ENCODE peak calls at places on chromosomes 6 and 20, in four cellular contexts. V is HepG2, B is A549, X is K562. H is an unnamed sample.

GRCh38 chr6:4466769-4467480 is 309.3 kb upstream of the CDYL start:
- DNase-seq in V (no peak), B (peak; percentile 27), X (no peak), H (no peak)

GRCh38 chr6:16481680-16482079 is 243.3 kb downstream of the GMPR start:
- DNase-seq in X (no peak), B (no peak), V (no peak), H (no peak)

GRCh38 chr6:138293428-138293827 is 75.1 kb upstream of the PBOV1 start:
- DNase-seq in B (no peak), V (no peak), X (no peak), H (no peak)

GRCh38 chr20:4720977-4721349 is 746 bp upstream of the PRND start:
- DNase-seq in X (no peak), B (no peak), V (no peak), H (no peak)

GRCh38 chr6:107419747-107420146 is 39.6 kb downstream of the PDSS2 start:
- DNase-seq in V (no peak), X (no peak), B (peak; percentile 5), H (no peak)

GRCh38 chr6:45900808-45901752 is 114.6 kb downstream of the CLIC5 start:
- DNase-seq in X (no peak), B (no peak), V (no peak), H (peak; percentile 49)

GRCh38 chr20:53782612-53783246 is 189.1 kb upstream of the ZNF217 start:
- DNase-seq in V (no peak), B (no peak), X (no peak), H (no peak)

GRCh38 chr6:63418741-63419140 is 99.0 kb upstream of the LGSN start:
- DNase-seq in B (no peak), X (no peak), V (peak; percentile 74), H (no peak)

GRCh38 chr6:28648035-28648877 is 122.6 kb downstream of the GPX5 start:
- DNase-seq in X (peak; percentile 36), B (peak; percentile 79), V (peak; percentile 81), H (peak; percentile 62)

GRCh38 chr20:47487175-47487917 is 14.3 kb upstream of the NCOA3 start:
- DNase-seq in V (no peak), B (no peak), X (peak; percentile 33), H (no peak)

GRCh38 chr6:6004147-6004995 is 2.4 kb downstream of the NRN1 start:
- DNase-seq in X (no peak), V (no peak), B (no peak), H (peak; percentile 55)

GRCh38 chr6:109816452-109817374 is 125.6 kb downstream of the FIG4 start:
- DNase-seq in V (no peak), X (no peak), B (no peak), H (no peak)

GRCh38 chr6:4401408-4402367 is 266.3 kb upstream of the ECI2 start:
- DNase-seq in X (no peak), V (no peak), B (peak; percentile 59), H (no peak)

GRCh38 chr6:135606392-135606791 is 108.9 kb upstream of the AHI1 start:
- DNase-seq in X (no peak), B (no peak), V (no peak), H (no peak)

GRCh38 chr20:49865559-49865958 is 49.8 kb downstream of the SPATA2 start:
- DNase-seq in X (no peak), V (no peak), B (no peak), H (no peak)

GRCh38 chr6:138028893-138029292 is 78.3 kb downstream of the PERP start:
- DNase-seq in X (no peak), B (no peak), V (no peak), H (no peak)

GRCh38 chr6:43508481-43509141 is 1.5 kb downstream of the LRRC73 start:
- DNase-seq in V (no peak), B (no peak), X (no peak), H (no peak)
- TF ChIP-seq RNF2 in V (no peak), B (no peak), X (no peak), H (no peak)

GRCh38 chr6:84967389-84967788 is 203.0 kb upstream of the TBX18 start:
- DNase-seq in V (peak; percentile 52), X (peak; percentile 32), B (peak; percentile 65), H (peak; percentile 13)
- TF ChIP-seq RNF2 in V (no peak), X (no peak), B (no peak), H (no peak)

GRCh38 chr6:84284428-84285033 is 57.1 kb upstream of the CEP162 start:
- DNase-seq in X (peak; percentile 18), V (peak; percentile 3), B (peak; percentile 30), H (no peak)
- TF ChIP-seq RNF2 in X (no peak), V (no peak), B (no peak), H (no peak)

GRCh38 chr20:297098-297924 is at the start of gene ZCCHC3:
- DNase-seq in X (peak; percentile 71), B (peak; percentile 95), V (peak; percentile 96), H (peak; percentile 88)

GRCh38 chr20:300345-300744 is 3.0 kb downstream of the ZCCHC3 start:
- DNase-seq in X (no peak), B (no peak), V (no peak), H (no peak)

GRCh38 chr20:298755-299391 is 1.5 kb downstream of the ZCCHC3 start:
- DNase-seq in V (no peak), B (no peak), X (no peak), H (no peak)

GRCh38 chr20:295804-296203 is 1.6 kb upstream of the ZCCHC3 start:
- DNase-seq in B (no peak), V (no peak), X (no peak), H (no peak)

GRCh38 chr20:297925-298754 is 770 bp downstream of the ZCCHC3 start:
- DNase-seq in X (peak; percentile 62), V (peak; percentile 35), B (peak; percentile 83), H (peak; percentile 65)
- TF ChIP-seq RNF2 in X (no peak), V (no peak), B (peak; percentile 49), H (no peak)

GRCh38 chr6:98894810-98895209 is 52.9 kb downstream of the FBXL4 start:
- DNase-seq in X (no peak), B (no peak), V (no peak), H (no peak)
- TF ChIP-seq RNF2 in X (no peak), B (no peak), V (no peak), H (no peak)

GRCh38 chr6:169707772-169708171 is 5.8 kb downstream of the C6orf120 start:
- DNase-seq in X (no peak), V (no peak), B (no peak), H (no peak)

GRCh38 chr6:169701218-169701952 is 444 bp downstream of the WDR27 start:
- DNase-seq in B (no peak), X (peak; percentile 29), V (no peak), H (no peak)

GRCh38 chr6:169700296-169700695 is 1.5 kb downstream of the WDR27 start:
- DNase-seq in V (no peak), X (no peak), B (no peak), H (no peak)

GRCh38 chr6:169701953-169702639 is at the start of the genes C6orf120 and WDR27:
- DNase-seq in X (peak; percentile 98), V (peak; percentile 96), B (peak; percentile 94), H (peak; percentile 96)

GRCh38 chr6:169702640-169703246 is 817 bp downstream of the C6orf120 start:
- DNase-seq in B (no peak), X (no peak), V (peak; percentile 36), H (no peak)
- TF ChIP-seq RNF2 in B (no peak), X (no peak), V (peak; percentile 25), H (no peak)

GRCh38 chr6:151180321-151180720 is 59.4 kb upstream of the AKAP12 start:
- DNase-seq in V (no peak), B (no peak), X (no peak), H (no peak)

GRCh38 chr6:151175924-151176445 is 63.8 kb upstream of the AKAP12 start:
- DNase-seq in X (no peak), B (no peak), V (no peak), H (no peak)

GRCh38 chr6:151176941-151177760 is 62.6 kb upstream of the AKAP12 start:
- DNase-seq in B (no peak), V (no peak), X (no peak), H (no peak)

GRCh38 chr6:151179321-151179720 is 60.4 kb upstream of the AKAP12 start:
- DNase-seq in X (no peak), B (no peak), V (no peak), H (no peak)

DNA sequence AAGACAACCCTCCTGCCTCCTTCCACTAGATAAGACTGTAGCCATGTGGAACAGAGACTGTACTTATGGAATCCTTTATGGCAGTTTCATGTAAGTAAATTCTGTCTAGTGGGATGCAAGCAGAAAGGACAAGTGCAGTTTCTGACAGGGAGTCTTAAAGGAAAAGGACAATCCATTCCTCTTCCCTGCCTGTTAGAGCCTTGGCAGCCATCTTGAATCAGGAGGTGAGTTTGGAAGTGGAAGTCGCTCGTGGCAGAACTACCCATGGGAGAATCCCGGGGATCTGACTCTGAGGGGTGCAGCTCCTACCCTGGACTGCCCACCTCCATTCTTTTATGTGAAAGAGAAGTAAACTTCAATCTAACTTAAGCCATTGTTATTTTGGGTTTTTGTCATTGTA is 61.4 kb upstream of the AKAP12 start:
- DNase-seq in B (no peak), V (no peak), X (no peak), H (no peak)
- TF ChIP-seq RNF2 in B (no peak), V (no peak), X (no peak), H (no peak)

DNA sequence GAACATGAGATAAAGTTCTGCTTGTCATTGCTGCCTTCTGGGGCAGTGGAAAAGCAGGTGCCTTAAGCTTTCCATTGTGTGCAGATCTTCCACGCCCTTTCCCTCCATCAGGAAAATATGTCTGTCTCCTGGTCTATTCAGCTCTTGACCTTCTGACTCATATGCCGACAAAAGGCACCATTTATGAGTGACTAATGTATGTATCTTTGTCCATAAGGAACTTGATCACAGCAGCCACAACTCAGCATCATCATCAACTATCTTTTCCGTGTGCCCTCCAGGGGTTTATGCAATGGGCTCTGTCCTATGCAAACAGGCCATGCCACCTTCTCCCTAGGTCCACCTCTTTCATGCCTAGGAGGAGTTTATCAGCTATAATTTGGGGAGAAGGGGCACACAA is 102.7 kb upstream of the QKI start:
- DNase-seq in V (peak; percentile 33), B (peak; percentile 83), X (no peak), H (no peak)
- TF ChIP-seq RNF2 in V (no peak), B (no peak), X (no peak), H (no peak)

H was measured in H1.